ENCODE peak calls at places on chromosomes 16 and 17, in six cellular contexts. F is breast epithelium; K is mesothelial cell of epicardium; G is RWPE1; M is CD4-positive, alpha-beta T cell; L is heart left ventricle. Y is an unnamed sample.

GRCh38 chr16:54282923-54283734 is 3.5 kb downstream of the IRX3 start:
- DNase-seq in F (no peak), K (no peak), G (no peak), M (no peak), L (no peak), Y (no peak)

GRCh38 chr17:37743875-37744632 is 805 bp downstream of the HNF1B start:
- DNase-seq in F (no peak), K (no peak), G (no peak), M (no peak), L (no peak), Y (no peak)

GRCh38 chr17:9520649-9521435 is 54.8 kb downstream of the STX8 start:
- DNase-seq in F (no peak), K (no peak), G (no peak), M (no peak), L (no peak), Y (no peak)

GRCh38 chr16:21717608-21718007 is 53.8 kb downstream of the OTOA start:
- DNase-seq in F (no peak), K (no peak), G (no peak), M (no peak), L (no peak), Y (no peak)

GRCh38 chr16:3762080-3762750 is 44.9 kb upstream of the TRAP1 start:
- DNase-seq in F (no peak), K (no peak), G (no peak), M (no peak), L (no peak), Y (no peak)

GRCh38 chr16:49502136-49502881 is 128.7 kb downstream of the C16orf78 start:
- DNase-seq in F (no peak), K (no peak), G (no peak), M (no peak), L (no peak), Y (no peak)

GRCh38 chr16:67077871-67078270 is 31.9 kb upstream of the PHAF1 start:
- DNase-seq in F (no peak), K (no peak), G (no peak), M (no peak), L (no peak), Y (no peak)

GRCh38 chr16:1808691-1809090 is 15.2 kb upstream of the IGFALS start:
- DNase-seq in F (no peak), K (no peak), G (no peak), M (no peak), L (no peak), Y (no peak)

GRCh38 chr17:48628641-48629410 is 2.7 kb upstream of the HOXB9 start:
- DNase-seq in F (no peak), K (no peak), G (no peak), M (no peak), L (no peak), Y (no peak)

GRCh38 chr17:17090642-17091103 is 48.4 kb downstream of the MPRIP start:
- DNase-seq in F (no peak), K (no peak), G (peak; percentile 81), M (no peak), L (no peak), Y (no peak)

GRCh38 chr17:6162216-6162615 is 92.0 kb downstream of the WSCD1 start:
- DNase-seq in F (no peak), K (no peak), G (no peak), M (no peak), L (no peak), Y (no peak)

GRCh38 chr16:48011888-48012658 is 143.7 kb downstream of the ABCC12 start:
- DNase-seq in F (no peak), K (no peak), G (no peak), M (no peak), L (no peak), Y (peak; percentile 1)

GRCh38 chr17:2041561-2042354 is at the start of gene OVCA2:
- DNase-seq in F (peak; percentile 91), K (peak; percentile 96), G (peak; percentile 93), M (peak; percentile 97), L (peak; percentile 97), Y (peak; percentile 95)

GRCh38 chr16:86819523-86819887 is 241.2 kb downstream of the FOXL1 start:
- DNase-seq in F (no peak), K (no peak), G (no peak), M (no peak), L (no peak), Y (no peak)

GRCh38 chr17:61411114-61411943 is 11.7 kb downstream of the TBX2 start:
- DNase-seq in F (peak; percentile 62), K (peak; percentile 55), G (peak; percentile 45), M (no peak), L (peak; percentile 83), Y (peak; percentile 61)

GRCh38 chr17:61411944-61412859 is 12.6 kb downstream of the TBX2 start:
- DNase-seq in F (peak; percentile 57), K (peak; percentile 80), G (peak; percentile 76), M (peak; percentile 78), L (peak; percentile 93), Y (peak; percentile 79)

GRCh38 chr17:61410100-61410551 is 10.5 kb downstream of the TBX2 start:
- DNase-seq in F (no peak), K (no peak), G (no peak), M (no peak), L (no peak), Y (no peak)

GRCh38 chr17:61409301-61410099 is 9.9 kb downstream of the TBX2 start:
- DNase-seq in F (peak; percentile 41), K (no peak), G (peak; percentile 75), M (peak; percentile 38), L (no peak), Y (no peak)

GRCh38 chr17:61410555-61411089 is 11.0 kb downstream of the TBX2 start:
- DNase-seq in F (peak; percentile 45), K (peak; percentile 86), G (no peak), M (peak; percentile 71), L (peak; percentile 92), Y (peak; percentile 63)
- TF ChIP-seq CTCF in F (no peak), K (peak; percentile 68), G (no peak), M (no peak), L (peak; percentile 62), Y (peak; percentile 64)

GRCh38 chr17:67388986-67389385 is 11.9 kb downstream of the PITPNC1 start:
- DNase-seq in F (no peak), K (no peak), G (no peak), M (no peak), L (no peak), Y (no peak)

GRCh38 chr17:67393809-67394418 is 16.8 kb downstream of the PITPNC1 start:
- DNase-seq in F (no peak), K (no peak), G (no peak), M (no peak), L (no peak), Y (no peak)

GRCh38 chr17:67390006-67390645 is 13.0 kb downstream of the PITPNC1 start:
- DNase-seq in F (no peak), K (no peak), G (no peak), M (no peak), L (no peak), Y (no peak)

GRCh38 chr17:67392111-67392510 is 15.0 kb downstream of the PITPNC1 start:
- DNase-seq in F (no peak), K (no peak), G (no peak), M (no peak), L (no peak), Y (no peak)

GRCh38 chr17:67390646-67391480 is 13.8 kb downstream of the PITPNC1 start:
- DNase-seq in F (peak; percentile 24), K (no peak), G (no peak), M (peak; percentile 59), L (no peak), Y (peak; percentile 96)
- TF ChIP-seq CTCF in F (no peak), K (no peak), G (no peak), M (no peak), L (no peak), Y (no peak)

GRCh38 chr17:28117304-28117703 is 74.8 kb downstream of the NLK start:
- DNase-seq in F (no peak), K (no peak), G (no peak), M (no peak), L (no peak), Y (no peak)
- TF ChIP-seq CTCF in F (no peak), K (no peak), G (no peak), M (no peak), L (no peak), Y (no peak)

DNA sequence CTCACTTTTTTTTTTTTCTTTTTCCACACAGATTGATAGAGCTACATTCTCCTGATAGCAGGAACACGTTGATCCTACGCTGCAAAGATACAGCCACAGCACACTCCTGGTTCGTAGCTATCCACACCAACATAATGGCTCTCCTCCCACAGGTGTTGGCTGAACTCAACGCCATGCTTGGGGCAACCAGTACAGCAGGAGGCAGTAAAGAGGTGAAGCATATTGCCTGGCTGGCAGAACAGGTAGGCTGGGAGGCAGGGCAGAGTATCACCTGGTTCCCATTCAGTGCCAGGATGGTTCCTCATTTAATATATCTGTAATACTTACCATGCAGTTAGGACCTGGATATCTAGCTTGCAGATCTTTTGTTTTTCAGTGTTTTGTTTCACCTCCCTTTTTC is 51.1 kb upstream of the VPS4A start:
- DNase-seq in F (no peak), K (no peak), G (no peak), M (no peak), L (no peak), Y (no peak)
- TF ChIP-seq CTCF in F (no peak), K (no peak), G (no peak), M (no peak), L (no peak), Y (no peak)

GRCh38 chr16:11446566-11447119 is 101.4 kb downstream of the RMI2 start:
- DNase-seq in F (no peak), K (no peak), G (no peak), M (no peak), L (no peak), Y (no peak)

GRCh38 chr16:11448796-11449416 is 103.6 kb downstream of the RMI2 start:
- DNase-seq in F (no peak), K (no peak), G (no peak), M (no peak), L (no peak), Y (no peak)

GRCh38 chr16:11445486-11445885 is 100.2 kb downstream of the RMI2 start:
- DNase-seq in F (no peak), K (no peak), G (no peak), M (no peak), L (no peak), Y (no peak)

GRCh38 chr16:11447836-11448235 is 102.6 kb downstream of the RMI2 start:
- DNase-seq in F (no peak), K (no peak), G (no peak), M (no peak), L (no peak), Y (no peak)

GRCh38 chr16:11447272-11447671 is 102.0 kb downstream of the RMI2 start:
- DNase-seq in F (no peak), K (no peak), G (no peak), M (no peak), L (no peak), Y (no peak)
- TF ChIP-seq CTCF in F (no peak), K (no peak), G (no peak), M (no peak), L (no peak), Y (no peak)

GRCh38 chr16:62208934-62209333 is 172.7 kb upstream of the CDH8 start:
- DNase-seq in F (no peak), K (no peak), G (no peak), M (no peak), L (no peak), Y (no peak)

GRCh38 chr16:62213763-62214162 is 177.5 kb upstream of the CDH8 start:
- DNase-seq in F (no peak), K (no peak), G (no peak), M (no peak), L (no peak), Y (no peak)
- TF ChIP-seq CTCF in F (no peak), K (peak; percentile 17), G (no peak), M (no peak), L (no peak), Y (no peak)